ENCODE peak calls at places on chromosome 17, in six cellular contexts. One of them, this sample, is unnamed.

GRCh38 chr17:66963521-66964082 is 905 bp upstream of the CACNG4 start:
- DNase-seq in A549: no peak
- DNase-seq in breast epithelium: no peak
- DNase-seq in heart left ventricle: no peak
- DNase-seq in colonic mucosa: no peak
- DNase-seq in BE2C: no peak
- DNase-seq in this sample: no peak

GRCh38 chr17:66455022-66455547 is 152.7 kb downstream of the PRKCA start:
- DNase-seq in A549: no peak
- DNase-seq in breast epithelium: no peak
- DNase-seq in heart left ventricle: no peak
- DNase-seq in colonic mucosa: no peak
- DNase-seq in BE2C: no peak
- DNase-seq in this sample: no peak

GRCh38 chr17:32827227-32827626 is 49.7 kb downstream of the MYO1D start:
- DNase-seq in A549: no peak
- DNase-seq in breast epithelium: no peak
- DNase-seq in heart left ventricle: no peak
- DNase-seq in colonic mucosa: no peak
- DNase-seq in BE2C: no peak
- DNase-seq in this sample: no peak

GRCh38 chr17:81494984-81495383 is 17.6 kb downstream of the ACTG1 start:
- DNase-seq in A549: no peak
- DNase-seq in breast epithelium: no peak
- DNase-seq in heart left ventricle: no peak
- DNase-seq in colonic mucosa: no peak
- DNase-seq in BE2C: no peak
- DNase-seq in this sample: no peak

GRCh38 chr17:73648974-73649373 is 4.7 kb upstream of the SDK2 start:
- DNase-seq in A549: no peak
- DNase-seq in breast epithelium: no peak
- DNase-seq in heart left ventricle: no peak
- DNase-seq in colonic mucosa: no peak
- DNase-seq in BE2C: no peak
- DNase-seq in this sample: no peak

GRCh38 chr17:12040478-12040877 is 19.8 kb downstream of the MAP2K4 start:
- DNase-seq in A549: no peak
- DNase-seq in breast epithelium: no peak
- DNase-seq in heart left ventricle: no peak
- DNase-seq in colonic mucosa: no peak
- DNase-seq in BE2C: no peak
- DNase-seq in this sample: no peak

GRCh38 chr17:61846976-61847375 is 16.4 kb downstream of the BRIP1 start:
- DNase-seq in A549: no peak
- DNase-seq in breast epithelium: no peak
- DNase-seq in heart left ventricle: no peak
- DNase-seq in colonic mucosa: no peak
- DNase-seq in BE2C: no peak
- DNase-seq in this sample: no peak

GRCh38 chr17:10748475-10749110 is 18.8 kb upstream of the TMEM220 start:
- DNase-seq in A549: no peak
- DNase-seq in breast epithelium: no peak
- DNase-seq in heart left ventricle: no peak
- DNase-seq in colonic mucosa: no peak
- DNase-seq in BE2C: peak; percentile 33
- DNase-seq in this sample: no peak

GRCh38 chr17:44375196-44376017 is 11.8 kb upstream of the FAM171A2 start:
- DNase-seq in A549: no peak
- DNase-seq in breast epithelium: no peak
- DNase-seq in heart left ventricle: no peak
- DNase-seq in colonic mucosa: no peak
- DNase-seq in BE2C: no peak
- DNase-seq in this sample: no peak

GRCh38 chr17:6452471-6453266 is 8.4 kb downstream of the PIMREG start:
- DNase-seq in A549: no peak
- DNase-seq in breast epithelium: no peak
- DNase-seq in heart left ventricle: peak; percentile 14
- DNase-seq in colonic mucosa: no peak
- DNase-seq in BE2C: no peak
- DNase-seq in this sample: no peak

GRCh38 chr17:8955560-8955959 is 9.9 kb downstream of the PIK3R5 start:
- DNase-seq in A549: no peak
- DNase-seq in breast epithelium: no peak
- DNase-seq in heart left ventricle: no peak
- DNase-seq in colonic mucosa: no peak
- DNase-seq in BE2C: no peak
- DNase-seq in this sample: no peak

GRCh38 chr17:1629647-1630310 is 1.1 kb upstream of the SLC43A2 start:
- DNase-seq in A549: peak; percentile 76
- DNase-seq in breast epithelium: peak; percentile 57
- DNase-seq in heart left ventricle: peak; percentile 69
- DNase-seq in colonic mucosa: peak; percentile 92
- DNase-seq in BE2C: peak; percentile 33
- DNase-seq in this sample: peak; percentile 53

GRCh38 chr17:81397314-81398169 is 2.3 kb downstream of the BAHCC1 start:
- DNase-seq in A549: peak; percentile 79
- DNase-seq in breast epithelium: no peak
- DNase-seq in heart left ventricle: no peak
- DNase-seq in colonic mucosa: peak; percentile 56
- DNase-seq in BE2C: peak; percentile 78
- DNase-seq in this sample: no peak

GRCh38 chr17:8872036-8872704 is 4.7 kb upstream of the PIK3R6 start:
- DNase-seq in A549: no peak
- DNase-seq in breast epithelium: no peak
- DNase-seq in heart left ventricle: no peak
- DNase-seq in colonic mucosa: no peak
- DNase-seq in BE2C: no peak
- DNase-seq in this sample: no peak

GRCh38 chr17:74742153-74742515 is 5.1 kb downstream of the RAB37 start:
- DNase-seq in A549: no peak
- DNase-seq in breast epithelium: no peak
- DNase-seq in heart left ventricle: no peak
- DNase-seq in colonic mucosa: no peak
- DNase-seq in BE2C: no peak
- DNase-seq in this sample: no peak

GRCh38 chr17:78780335-78780734 is 1.7 kb downstream of the CYTH1 start:
- DNase-seq in A549: no peak
- DNase-seq in breast epithelium: no peak
- DNase-seq in heart left ventricle: no peak
- DNase-seq in colonic mucosa: no peak
- DNase-seq in BE2C: no peak
- DNase-seq in this sample: no peak

GRCh38 chr17:57726838-57727237 is 18.3 kb downstream of the CCDC182 start:
- DNase-seq in A549: no peak
- DNase-seq in breast epithelium: no peak
- DNase-seq in heart left ventricle: no peak
- DNase-seq in colonic mucosa: no peak
- DNase-seq in BE2C: no peak
- DNase-seq in this sample: no peak

GRCh38 chr17:79563237-79564013 is 47.4 kb downstream of the RBFOX3 start:
- DNase-seq in A549: peak; percentile 60
- DNase-seq in breast epithelium: no peak
- DNase-seq in heart left ventricle: no peak
- DNase-seq in colonic mucosa: no peak
- DNase-seq in BE2C: no peak
- DNase-seq in this sample: no peak

GRCh38 chr17:75238684-75239191 is 22.7 kb downstream of the GGA3 start:
- DNase-seq in A549: peak; percentile 96
- DNase-seq in breast epithelium: no peak
- DNase-seq in heart left ventricle: peak; percentile 48
- DNase-seq in colonic mucosa: peak; percentile 44
- DNase-seq in BE2C: peak; percentile 76
- DNase-seq in this sample: peak; percentile 44

GRCh38 chr17:14289162-14289561 is 11.7 kb upstream of the HS3ST3B1 start:
- DNase-seq in A549: no peak
- DNase-seq in breast epithelium: no peak
- DNase-seq in heart left ventricle: no peak
- DNase-seq in colonic mucosa: no peak
- DNase-seq in BE2C: no peak
- DNase-seq in this sample: no peak

GRCh38 chr17:32658470-32659418 is 172.0 kb downstream of the CDK5R1 start:
- DNase-seq in A549: no peak
- DNase-seq in breast epithelium: no peak
- DNase-seq in heart left ventricle: no peak
- DNase-seq in colonic mucosa: no peak
- DNase-seq in BE2C: no peak
- DNase-seq in this sample: no peak

GRCh38 chr17:49223517-49224197 is 6.9 kb downstream of the PHOSPHO1 start:
- DNase-seq in A549: peak; percentile 87
- DNase-seq in breast epithelium: no peak
- DNase-seq in heart left ventricle: peak; percentile 46
- DNase-seq in colonic mucosa: peak; percentile 79
- DNase-seq in BE2C: peak; percentile 62
- DNase-seq in this sample: peak; percentile 13

GRCh38 chr17:33260638-33261037 is 32.5 kb downstream of the ASIC2 start:
- DNase-seq in A549: no peak
- DNase-seq in breast epithelium: no peak
- DNase-seq in heart left ventricle: no peak
- DNase-seq in colonic mucosa: peak; percentile 46
- DNase-seq in BE2C: no peak
- DNase-seq in this sample: no peak

GRCh38 chr17:7041607-7042506 is 2.0 kb downstream of the SLC16A11 start:
- DNase-seq in A549: no peak
- DNase-seq in breast epithelium: no peak
- DNase-seq in heart left ventricle: no peak
- DNase-seq in colonic mucosa: no peak
- DNase-seq in BE2C: no peak
- DNase-seq in this sample: no peak

GRCh38 chr17:50260501-50260911 is 13.8 kb upstream of the TMEM92 start:
- DNase-seq in A549: no peak
- DNase-seq in breast epithelium: peak; percentile 13
- DNase-seq in heart left ventricle: no peak
- DNase-seq in colonic mucosa: no peak
- DNase-seq in BE2C: no peak
- DNase-seq in this sample: no peak

GRCh38 chr17:67633751-67634191 is 84.0 kb upstream of the NOL11 start:
- DNase-seq in A549: no peak
- DNase-seq in breast epithelium: no peak
- DNase-seq in heart left ventricle: peak; percentile 68
- DNase-seq in colonic mucosa: no peak
- DNase-seq in BE2C: no peak
- DNase-seq in this sample: no peak

GRCh38 chr17:986322-986929 is 6.8 kb upstream of the NXN start:
- DNase-seq in A549: no peak
- DNase-seq in breast epithelium: no peak
- DNase-seq in heart left ventricle: no peak
- DNase-seq in colonic mucosa: no peak
- DNase-seq in BE2C: no peak
- DNase-seq in this sample: no peak

GRCh38 chr17:17910060-17910459 is 62.1 kb downstream of the TOM1L2 start:
- DNase-seq in A549: no peak
- DNase-seq in breast epithelium: no peak
- DNase-seq in heart left ventricle: no peak
- DNase-seq in colonic mucosa: no peak
- DNase-seq in BE2C: no peak
- DNase-seq in this sample: no peak
- H3K9me3 ChIP-seq in A549: no peaks in the 10 kb centered on the region
- H3K9me3 ChIP-seq in breast epithelium: no peaks in the 10 kb centered on the region
- H3K9me3 ChIP-seq in heart left ventricle: no peaks in the 10 kb centered on the region
- H3K9me3 ChIP-seq in colonic mucosa: no peaks in the 10 kb centered on the region
- H3K9me3 ChIP-seq in BE2C: no peaks in the 10 kb centered on the region
- H3K9me3 ChIP-seq in this sample: no peaks in the 10 kb centered on the region

GRCh38 chr17:58756246-58757161 is 850 bp downstream of the PPM1E start:
- DNase-seq in A549: no peak
- DNase-seq in breast epithelium: no peak
- DNase-seq in heart left ventricle: no peak
- DNase-seq in colonic mucosa: no peak
- DNase-seq in BE2C: peak; percentile 55
- DNase-seq in this sample: no peak

GRCh38 chr17:58757162-58757613 is 1.5 kb downstream of the PPM1E start:
- DNase-seq in A549: no peak
- DNase-seq in breast epithelium: no peak
- DNase-seq in heart left ventricle: no peak
- DNase-seq in colonic mucosa: no peak
- DNase-seq in BE2C: no peak
- DNase-seq in this sample: no peak

GRCh38 chr17:58760248-58760647 is 4.6 kb downstream of the PPM1E start:
- DNase-seq in A549: no peak
- DNase-seq in breast epithelium: no peak
- DNase-seq in heart left ventricle: no peak
- DNase-seq in colonic mucosa: no peak
- DNase-seq in BE2C: no peak
- DNase-seq in this sample: no peak

GRCh38 chr17:58759522-58759921 is 3.9 kb downstream of the PPM1E start:
- DNase-seq in A549: no peak
- DNase-seq in breast epithelium: no peak
- DNase-seq in heart left ventricle: no peak
- DNase-seq in colonic mucosa: no peak
- DNase-seq in BE2C: peak; percentile 18
- DNase-seq in this sample: no peak

GRCh38 chr17:58758890-58759289 is 3.2 kb downstream of the PPM1E start:
- DNase-seq in A549: no peak
- DNase-seq in breast epithelium: no peak
- DNase-seq in heart left ventricle: no peak
- DNase-seq in colonic mucosa: no peak
- DNase-seq in BE2C: no peak
- DNase-seq in this sample: no peak
- H3K4me1 ChIP-seq in A549: peaks cover 6% of the 10 kb centered on the region
- H3K4me1 ChIP-seq in breast epithelium: no peaks in the 10 kb centered on the region
- H3K4me1 ChIP-seq in heart left ventricle: no peaks in the 10 kb centered on the region
- H3K4me1 ChIP-seq in colonic mucosa: peaks cover 4% of the 10 kb centered on the region
- H3K4me1 ChIP-seq in BE2C: no peaks in the 10 kb centered on the region
- H3K4me1 ChIP-seq in this sample: no peaks in the 10 kb centered on the region

DNA sequence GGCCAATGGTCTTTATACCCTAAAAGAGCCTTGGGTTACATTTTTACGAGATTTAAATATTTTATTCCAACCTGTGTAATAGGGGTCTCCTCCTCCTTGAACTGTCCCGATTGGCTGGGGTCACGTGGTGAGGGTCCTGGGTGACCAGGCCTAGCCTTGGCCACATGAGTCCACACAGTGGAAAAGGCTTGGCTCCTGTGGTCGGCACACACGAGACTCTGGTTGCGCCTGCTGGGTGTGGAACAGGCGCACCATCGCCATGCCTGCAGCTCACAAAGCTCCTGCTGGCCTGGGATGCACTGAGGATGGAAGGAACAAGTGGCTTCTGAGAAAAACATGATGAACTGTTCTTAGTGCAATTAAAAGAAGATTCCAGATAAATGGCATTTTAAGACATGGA is 103.9 kb upstream of the ZNF750 start:
- DNase-seq in A549: no peak
- DNase-seq in breast epithelium: no peak
- DNase-seq in heart left ventricle: no peak
- DNase-seq in colonic mucosa: no peak
- DNase-seq in BE2C: no peak
- DNase-seq in this sample: no peak
- H3K9me3 ChIP-seq in A549: peaks cover 57% of the 10 kb centered on the region
- H3K9me3 ChIP-seq in breast epithelium: peaks cover 32% of the 10 kb centered on the region
- H3K9me3 ChIP-seq in heart left ventricle: no peaks in the 10 kb centered on the region
- H3K9me3 ChIP-seq in colonic mucosa: no peaks in the 10 kb centered on the region
- H3K9me3 ChIP-seq in BE2C: peaks cover 8% of the 10 kb centered on the region
- H3K9me3 ChIP-seq in this sample: no peaks in the 10 kb centered on the region

GRCh38 chr17:40330850-40331470 is 22.0 kb downstream of the RARA start:
- DNase-seq in A549: no peak
- DNase-seq in breast epithelium: no peak
- DNase-seq in heart left ventricle: no peak
- DNase-seq in colonic mucosa: no peak
- DNase-seq in BE2C: no peak
- DNase-seq in this sample: no peak
- H3K4me1 ChIP-seq in A549: peaks cover 93% of the 10 kb centered on the region
- H3K4me1 ChIP-seq in breast epithelium: peaks cover 68% of the 10 kb centered on the region
- H3K4me1 ChIP-seq in heart left ventricle: peaks cover 99% of the 10 kb centered on the region
- H3K4me1 ChIP-seq in colonic mucosa: peaks cover 51% of the 10 kb centered on the region
- H3K4me1 ChIP-seq in BE2C: peaks cover 52% of the 10 kb centered on the region
- H3K4me1 ChIP-seq in this sample: peaks cover 42% of the 10 kb centered on the region

GRCh38 chr17:53135969-53136368 is 686.8 kb upstream of the KIF2B start:
- DNase-seq in A549: no peak
- DNase-seq in breast epithelium: no peak
- DNase-seq in heart left ventricle: no peak
- DNase-seq in colonic mucosa: no peak
- DNase-seq in BE2C: peak; percentile 65
- DNase-seq in this sample: no peak
- H3K9me3 ChIP-seq in A549: no peaks in the 10 kb centered on the region
- H3K9me3 ChIP-seq in breast epithelium: no peaks in the 10 kb centered on the region
- H3K9me3 ChIP-seq in heart left ventricle: no peaks in the 10 kb centered on the region
- H3K9me3 ChIP-seq in colonic mucosa: no peaks in the 10 kb centered on the region
- H3K9me3 ChIP-seq in BE2C: no peaks in the 10 kb centered on the region
- H3K9me3 ChIP-seq in this sample: no peaks in the 10 kb centered on the region